ENCODE peak calls at places on chromosome 7, in eight cellular contexts. One of them, this sample, is unnamed.

GRCh38 chr7:132528695-132529094 is 47.6 kb downstream of the PLXNA4 start:
- DNase-seq in stimulated activated CD4-positive, alpha-beta T cell treated with anti-CD3 and anti-CD28 coated beads, Interleukin-1b, Interleukin-23, amount 100 ng/mL, for 24 hours: no peak
- DNase-seq in GM13976: no peak
- DNase-seq in SHP77: no peak
- DNase-seq in NCI-H460: no peak
- DNase-seq in renal cortical epithelial cell: no peak
- DNase-seq in NCI-H2029 treated with DMSO at 0.1 percent for 48 hours: no peak
- DNase-seq in GM23248: no peak
- DNase-seq in this sample: no peak

GRCh38 chr7:143052041-143052440 is at the start of gene OR6V1:
- DNase-seq in stimulated activated CD4-positive, alpha-beta T cell treated with anti-CD3 and anti-CD28 coated beads, Interleukin-1b, Interleukin-23, amount 100 ng/mL, for 24 hours: no peak
- DNase-seq in GM13976: no peak
- DNase-seq in SHP77: no peak
- DNase-seq in NCI-H460: no peak
- DNase-seq in renal cortical epithelial cell: no peak
- DNase-seq in NCI-H2029 treated with DMSO at 0.1 percent for 48 hours: no peak
- DNase-seq in GM23248: no peak
- DNase-seq in this sample: no peak

GRCh38 chr7:124840435-124840834 is 74.8 kb upstream of the GPR37 start:
- DNase-seq in stimulated activated CD4-positive, alpha-beta T cell treated with anti-CD3 and anti-CD28 coated beads, Interleukin-1b, Interleukin-23, amount 100 ng/mL, for 24 hours: no peak
- DNase-seq in GM13976: no peak
- DNase-seq in SHP77: no peak
- DNase-seq in NCI-H460: peak; percentile 8
- DNase-seq in renal cortical epithelial cell: peak; percentile 6
- DNase-seq in NCI-H2029 treated with DMSO at 0.1 percent for 48 hours: no peak
- DNase-seq in GM23248: no peak
- DNase-seq in this sample: no peak

GRCh38 chr7:31372538-31372937 is 32.0 kb upstream of the NEUROD6 start:
- DNase-seq in stimulated activated CD4-positive, alpha-beta T cell treated with anti-CD3 and anti-CD28 coated beads, Interleukin-1b, Interleukin-23, amount 100 ng/mL, for 24 hours: no peak
- DNase-seq in GM13976: no peak
- DNase-seq in SHP77: no peak
- DNase-seq in NCI-H460: no peak
- DNase-seq in renal cortical epithelial cell: no peak
- DNase-seq in NCI-H2029 treated with DMSO at 0.1 percent for 48 hours: no peak
- DNase-seq in GM23248: no peak
- DNase-seq in this sample: no peak

GRCh38 chr7:42385912-42386311 is 148.9 kb upstream of the GLI3 start:
- DNase-seq in stimulated activated CD4-positive, alpha-beta T cell treated with anti-CD3 and anti-CD28 coated beads, Interleukin-1b, Interleukin-23, amount 100 ng/mL, for 24 hours: no peak
- DNase-seq in GM13976: no peak
- DNase-seq in SHP77: no peak
- DNase-seq in NCI-H460: no peak
- DNase-seq in renal cortical epithelial cell: no peak
- DNase-seq in NCI-H2029 treated with DMSO at 0.1 percent for 48 hours: no peak
- DNase-seq in GM23248: no peak
- DNase-seq in this sample: no peak

GRCh38 chr7:105673367-105674188 is 92.3 kb upstream of the EFCAB10 start:
- DNase-seq in stimulated activated CD4-positive, alpha-beta T cell treated with anti-CD3 and anti-CD28 coated beads, Interleukin-1b, Interleukin-23, amount 100 ng/mL, for 24 hours: no peak
- DNase-seq in GM13976: no peak
- DNase-seq in SHP77: peak; percentile 85
- DNase-seq in NCI-H460: no peak
- DNase-seq in renal cortical epithelial cell: peak; percentile 76
- DNase-seq in NCI-H2029 treated with DMSO at 0.1 percent for 48 hours: peak; percentile 99
- DNase-seq in GM23248: no peak
- DNase-seq in this sample: no peak

GRCh38 chr7:76430211-76430610 is 5.5 kb downstream of the ZP3 start:
- DNase-seq in stimulated activated CD4-positive, alpha-beta T cell treated with anti-CD3 and anti-CD28 coated beads, Interleukin-1b, Interleukin-23, amount 100 ng/mL, for 24 hours: no peak
- DNase-seq in GM13976: no peak
- DNase-seq in SHP77: no peak
- DNase-seq in NCI-H460: no peak
- DNase-seq in renal cortical epithelial cell: no peak
- DNase-seq in NCI-H2029 treated with DMSO at 0.1 percent for 48 hours: no peak
- DNase-seq in GM23248: no peak
- DNase-seq in this sample: no peak

GRCh38 chr7:50142421-50143113 is 49.5 kb upstream of the ZPBP start:
- DNase-seq in stimulated activated CD4-positive, alpha-beta T cell treated with anti-CD3 and anti-CD28 coated beads, Interleukin-1b, Interleukin-23, amount 100 ng/mL, for 24 hours: no peak
- DNase-seq in GM13976: peak; percentile 24
- DNase-seq in SHP77: peak; percentile 36
- DNase-seq in NCI-H460: no peak
- DNase-seq in renal cortical epithelial cell: peak; percentile 34
- DNase-seq in NCI-H2029 treated with DMSO at 0.1 percent for 48 hours: peak; percentile 28
- DNase-seq in GM23248: peak; percentile 55
- DNase-seq in this sample: no peak

GRCh38 chr7:99599836-99600235 is 1.8 kb downstream of the TMEM225B start:
- DNase-seq in stimulated activated CD4-positive, alpha-beta T cell treated with anti-CD3 and anti-CD28 coated beads, Interleukin-1b, Interleukin-23, amount 100 ng/mL, for 24 hours: no peak
- DNase-seq in GM13976: no peak
- DNase-seq in SHP77: no peak
- DNase-seq in NCI-H460: no peak
- DNase-seq in renal cortical epithelial cell: no peak
- DNase-seq in NCI-H2029 treated with DMSO at 0.1 percent for 48 hours: no peak
- DNase-seq in GM23248: no peak
- DNase-seq in this sample: no peak

GRCh38 chr7:20083781-20084180 is 133.4 kb downstream of the MACC1 start:
- DNase-seq in stimulated activated CD4-positive, alpha-beta T cell treated with anti-CD3 and anti-CD28 coated beads, Interleukin-1b, Interleukin-23, amount 100 ng/mL, for 24 hours: no peak
- DNase-seq in GM13976: no peak
- DNase-seq in SHP77: no peak
- DNase-seq in NCI-H460: no peak
- DNase-seq in renal cortical epithelial cell: peak; percentile 90
- DNase-seq in NCI-H2029 treated with DMSO at 0.1 percent for 48 hours: no peak
- DNase-seq in GM23248: peak; percentile 96
- DNase-seq in this sample: no peak

GRCh38 chr7:157339777-157340677 is 3.2 kb downstream of the DNAJB6 start:
- DNase-seq in stimulated activated CD4-positive, alpha-beta T cell treated with anti-CD3 and anti-CD28 coated beads, Interleukin-1b, Interleukin-23, amount 100 ng/mL, for 24 hours: peak; percentile 34
- DNase-seq in GM13976: peak; percentile 78
- DNase-seq in SHP77: peak; percentile 46
- DNase-seq in NCI-H460: peak; percentile 74
- DNase-seq in renal cortical epithelial cell: peak; percentile 61
- DNase-seq in NCI-H2029 treated with DMSO at 0.1 percent for 48 hours: peak; percentile 23
- DNase-seq in GM23248: peak; percentile 77
- DNase-seq in this sample: peak; percentile 73

GRCh38 chr7:2258661-2259365 is 16.8 kb downstream of the NUDT1 start:
- DNase-seq in stimulated activated CD4-positive, alpha-beta T cell treated with anti-CD3 and anti-CD28 coated beads, Interleukin-1b, Interleukin-23, amount 100 ng/mL, for 24 hours: no peak
- DNase-seq in GM13976: peak; percentile 90
- DNase-seq in SHP77: no peak
- DNase-seq in NCI-H460: no peak
- DNase-seq in renal cortical epithelial cell: no peak
- DNase-seq in NCI-H2029 treated with DMSO at 0.1 percent for 48 hours: no peak
- DNase-seq in GM23248: no peak
- DNase-seq in this sample: peak; percentile 83